ENCODE peak calls at places on chromosomes 3 and 15, in four cellular contexts. K is right atrium auricular region, M is mammary epithelial cell, O is astrocyte. E is an unnamed sample.

GRCh38 chr15:59154268-59154667 is 49.3 kb downstream of the CCNB2 start:
- DNase-seq in M (no peak), O (no peak), K (no peak), E (no peak)

GRCh38 chr3:14549256-14549931 is 9.3 kb upstream of the GRIP2 start:
- DNase-seq in M (no peak), O (no peak), K (no peak), E (peak)

GRCh38 chr3:123149525-123149924 is 52.2 kb upstream of the SEC22A start:
- DNase-seq in K (no peak), M (no peak), O (no peak), E (no peak)

GRCh38 chr15:45179221-45179985 is 8.4 kb downstream of the SHF start:
- DNase-seq in M (peak), O (no peak), K (no peak), E (no peak)

GRCh38 chr3:112718967-112719366 is 78.0 kb upstream of the CCDC80 start:
- DNase-seq in O (no peak), M (no peak), K (no peak), E (no peak)

GRCh38 chr15:53829471-53829870 is 70.0 kb upstream of the WDR72 start:
- DNase-seq in K (no peak), O (no peak), M (no peak), E (no peak)

GRCh38 chr3:70811880-70812279 is 499.4 kb upstream of the MDFIC2 start:
- DNase-seq in M (peak), O (peak), K (no peak), E (peak)

GRCh38 chr15:51533672-51534398 is 88.7 kb downstream of the DMXL2 start:
- DNase-seq in K (no peak), O (no peak), M (no peak), E (no peak)

GRCh38 chr3:73530030-73530411 is 94.7 kb downstream of the PDZRN3 start:
- DNase-seq in M (no peak), O (peak), K (no peak), E (peak)

GRCh38 chr3:188207941-188208750 is 54.2 kb downstream of the LPP start:
- DNase-seq in O (peak), M (no peak), K (peak), E (no peak)

GRCh38 chr3:10602769-10603768 is 97.7 kb upstream of the ATP2B2 start:
- DNase-seq in O (no peak), M (no peak), K (no peak), E (no peak)

GRCh38 chr15:79736435-79737000 is 160.3 kb downstream of the MTHFS start:
- DNase-seq in M (no peak), K (no peak), O (no peak), E (no peak)

GRCh38 chr3:37249717-37250116 is 75.3 kb upstream of the LRRFIP2 start:
- DNase-seq in K (no peak), O (no peak), M (no peak), E (no peak)

GRCh38 chr3:189167027-189167766 is 4.6 kb upstream of the TPRG1 start:
- DNase-seq in M (peak), O (no peak), K (no peak), E (no peak)

GRCh38 chr3:168091299-168091852 is 4.3 kb downstream of the GOLIM4 start:
- DNase-seq in O (no peak), M (no peak), K (no peak), E (no peak)

GRCh38 chr15:96978937-96979473 is 648.5 kb downstream of the NR2F2 start:
- DNase-seq in M (no peak), K (no peak), O (no peak), E (no peak)

GRCh38 chr3:133124511-133124910 is 86.3 kb downstream of the TMEM108 start:
- DNase-seq in M (no peak), O (peak), K (no peak), E (peak)

GRCh38 chr15:67826717-67827560 is 1.6 kb downstream of the SKOR1 start:
- DNase-seq in O (no peak), M (no peak), K (no peak), E (no peak)

GRCh38 chr15:32799904-32800535 is 82.2 kb downstream of the GREM1 start:
- DNase-seq in O (no peak), K (no peak), M (no peak), E (no peak)

GRCh38 chr3:186380622-186381380 is 18.8 kb upstream of the DGKG start:
- DNase-seq in O (peak), M (peak), K (no peak), E (peak)

GRCh38 chr3:59451041-59451763 is 401.4 kb upstream of the CFAP20DC start:
- DNase-seq in K (no peak), O (no peak), M (peak), E (no peak)

GRCh38 chr3:13066236-13066635 is 7.0 kb downstream of the IQSEC1 start:
- DNase-seq in O (no peak), K (no peak), M (no peak), E (no peak)

GRCh38 chr3:13070622-13071021 is 2.6 kb downstream of the IQSEC1 start:
- DNase-seq in O (no peak), M (no peak), K (no peak), E (no peak)

GRCh38 chr3:13069495-13069894 is 3.7 kb downstream of the IQSEC1 start:
- DNase-seq in O (no peak), M (no peak), K (no peak), E (no peak)

GRCh38 chr3:13067778-13068177 is 5.5 kb downstream of the IQSEC1 start:
- DNase-seq in M (no peak), K (no peak), O (no peak), E (no peak)

GRCh38 chr3:13068269-13069010 is 4.8 kb downstream of the IQSEC1 start:
- DNase-seq in O (no peak), K (no peak), M (no peak), E (no peak)
- TF ChIP-seq CTCF in O (no peak), K (no peak), M (no peak), E (no peak)

DNA sequence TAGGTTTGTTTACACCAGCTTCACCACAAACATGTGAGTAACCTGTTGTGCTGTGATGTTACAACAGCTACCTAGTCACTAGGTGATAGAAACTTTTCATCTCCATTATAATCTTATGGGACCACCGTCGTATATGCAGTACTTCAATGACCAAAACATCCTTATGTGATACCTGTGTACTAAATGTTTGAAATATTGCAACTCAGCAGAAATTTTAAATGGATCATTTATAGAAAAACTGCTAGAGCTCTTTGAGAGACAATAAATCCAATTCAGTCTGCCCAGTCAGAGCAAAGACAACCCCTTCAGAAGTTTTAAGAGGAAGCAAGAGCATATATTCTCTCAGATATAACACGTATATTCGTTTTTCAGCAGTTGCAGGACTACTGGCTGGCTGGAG is 73.4 kb downstream of the THBS1 start:
- DNase-seq in K (no peak), M (no peak), O (no peak), E (no peak)
- H3K4me3 ChIP-seq in K (no peak), M (no peak), O (no peak), E (no peak)

GRCh38 chr3:181493423-181493822 is 218.3 kb upstream of the SOX2 start:
- DNase-seq in O (peak), K (no peak), M (peak), E (no peak)
- TF ChIP-seq CTCF in O (no peak), K (no peak), M (no peak), E (no peak)

GRCh38 chr15:85750807-85751730 is 43.7 kb downstream of the KLHL25 start:
- DNase-seq in K (no peak), O (no peak), M (no peak), E (no peak)
- H3K4me3 ChIP-seq in K (no peak), O (no peak), M (no peak), E (no peak)

GRCh38 chr15:40936709-40937666 is 7.8 kb downstream of the DLL4 start:
- DNase-seq in O (peak), K (no peak), M (no peak), E (peak)
- TF ChIP-seq CTCF in O (no peak), K (peak), M (no peak), E (peak)

GRCh38 chr3:179071161-179071568 is 444 bp downstream of the ZMAT3 start:
- DNase-seq in M (peak), K (no peak), O (peak), E (peak)

GRCh38 chr3:179067291-179067690 is 4.3 kb downstream of the ZMAT3 start:
- DNase-seq in K (no peak), M (no peak), O (no peak), E (no peak)

GRCh38 chr3:179067839-179068238 is 3.8 kb downstream of the ZMAT3 start:
- DNase-seq in O (no peak), K (no peak), M (no peak), E (no peak)

GRCh38 chr3:179069762-179070390 is 1.7 kb downstream of the ZMAT3 start:
- DNase-seq in O (peak), M (peak), K (no peak), E (peak)

DNA sequence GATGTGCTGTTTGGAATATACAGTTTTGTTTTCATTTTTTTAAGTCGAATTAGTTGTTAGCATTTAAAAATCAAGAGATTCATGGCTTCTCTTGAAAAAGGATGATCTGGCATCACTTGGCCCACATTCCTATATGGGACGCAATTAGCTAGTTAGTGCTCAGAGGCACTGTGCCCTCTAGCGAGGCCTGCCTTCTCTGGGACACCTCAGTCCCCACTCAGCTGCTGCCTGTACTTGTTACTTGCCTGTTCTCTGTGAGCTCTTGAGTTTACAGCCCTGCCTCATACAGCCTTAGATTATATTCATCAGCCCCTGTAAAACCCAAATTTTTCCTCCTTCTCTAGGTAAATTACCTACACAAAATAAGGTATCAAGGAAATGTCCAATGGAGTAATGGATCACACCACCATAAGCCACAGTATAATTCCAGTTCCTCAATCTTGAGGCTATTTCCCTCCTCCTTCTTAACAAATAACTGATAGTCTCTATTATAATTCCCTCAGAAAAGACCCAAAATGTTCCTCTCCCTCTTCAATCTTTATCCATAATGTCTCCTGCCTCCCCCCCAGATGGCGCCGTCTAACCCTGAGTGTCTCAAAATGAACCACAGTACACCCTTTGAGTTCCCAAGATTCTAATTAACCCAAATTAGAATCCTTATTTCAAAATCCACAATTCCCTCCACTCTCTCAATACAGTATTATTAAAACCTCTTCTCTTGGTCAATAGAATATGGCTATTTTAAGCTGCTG is 2.7 kb downstream of the ZMAT3 start:
- DNase-seq in O (no peak), M (no peak), K (no peak), E (peak)
- H3K4me3 ChIP-seq in O (peak), M (peak), K (no peak), E (peak)

GRCh38 chr3:155465664-155466063 is 172.2 kb upstream of the STRIT1 start:
- DNase-seq in K (no peak), O (no peak), M (no peak), E (no peak)
- TF ChIP-seq CTCF in K (no peak), O (no peak), M (no peak), E (no peak)

GRCh38 chr3:105327662-105328337 is 38.9 kb upstream of the ALCAM start:
- DNase-seq in O (no peak), K (no peak), M (peak), E (peak)
- H3K4me3 ChIP-seq in O (no peak), K (no peak), M (no peak), E (no peak)

DNA sequence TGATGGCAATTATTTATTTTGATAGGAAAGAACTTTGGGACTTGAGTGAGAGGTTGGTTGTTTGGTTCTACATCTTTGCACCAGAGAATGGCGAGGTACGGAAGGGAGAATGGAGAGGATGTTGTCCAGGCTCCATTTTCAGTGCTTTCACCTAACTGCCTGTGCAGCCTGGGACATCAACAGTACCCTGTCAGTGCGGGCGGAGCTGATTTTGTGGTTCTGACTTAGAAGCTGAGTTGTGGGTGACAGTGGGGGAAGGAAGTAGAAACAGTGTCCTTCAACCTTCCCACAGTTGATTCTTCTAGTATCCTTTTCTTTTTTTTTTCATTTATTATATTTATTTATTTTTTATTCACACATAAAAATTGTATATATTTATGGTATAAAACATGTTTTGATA is 95.3 kb downstream of the TIGIT start:
- DNase-seq in O (no peak), M (no peak), K (no peak), E (no peak)
- TF ChIP-seq CTCF in O (no peak), M (no peak), K (no peak), E (no peak)